ENCODE peak calls at places on chromosomes 3 and 15, in nine cellular contexts. G is body of pancreas; F is SK-MEL-5; C is stimulated activated CD4-positive, alpha-beta T cell treated with anti-CD3 and anti-CD28 coated beads, Interleukin-12 subunit alpha, Interleukin-12 subunit beta, amount 100 ng/mL, for 4 hours; W is MG63; S is CD4-positive, alpha-beta T cell; B is amniotic stem cell; I is AG08396; D is T-helper 1 cell. Y is an unnamed sample.

GRCh38 chr3:149833241-149833640 is 20.2 kb downstream of the RNF13 start:
- DNase-seq in I (no peak), D (no peak), W (no peak), S (no peak), C (no peak), F (no peak), B (no peak), G (no peak), Y (no peak)

GRCh38 chr15:76285241-76285825 is 25.9 kb downstream of the ETFA start:
- DNase-seq in W (no peak), F (peak), C (no peak), I (peak), S (no peak), D (no peak), G (no peak), B (no peak), Y (no peak)

GRCh38 chr3:111585214-111585613 is 9.9 kb downstream of the ZBED2 start:
- DNase-seq in I (no peak), D (no peak), S (no peak), G (no peak), W (no peak), F (no peak), C (no peak), B (no peak), Y (no peak)

GRCh38 chr3:158770254-158771017 is 31.4 kb upstream of the MFSD1 start:
- DNase-seq in D (no peak), C (no peak), I (peak), W (peak), G (no peak), F (no peak), S (no peak), B (no peak), Y (peak)

GRCh38 chr3:31695280-31696008 is 162.7 kb downstream of the STT3B start:
- DNase-seq in C (peak), S (peak), I (no peak), B (no peak), G (peak), W (no peak), D (peak), F (peak), Y (no peak)

GRCh38 chr15:91223902-91224301 is 123.8 kb downstream of the SV2B start:
- DNase-seq in F (no peak), G (no peak), C (no peak), W (no peak), I (no peak), D (no peak), B (no peak), S (no peak), Y (no peak)

GRCh38 chr3:197482001-197482400 is 73.8 kb downstream of the BDH1 start:
- DNase-seq in I (no peak), W (no peak), C (no peak), G (no peak), S (no peak), D (no peak), B (no peak), F (no peak), Y (no peak)

GRCh38 chr3:61669676-61670299 is 108.4 kb downstream of the PTPRG start:
- DNase-seq in G (no peak), F (no peak), D (no peak), I (no peak), W (peak), C (no peak), B (no peak), S (no peak), Y (no peak)

GRCh38 chr3:102182162-102182561 is 252.7 kb upstream of the ZPLD1 start:
- DNase-seq in G (peak), S (no peak), I (no peak), C (no peak), F (no peak), D (no peak), W (no peak), B (no peak), Y (no peak)

GRCh38 chr3:150293401-150294001 is 114.6 kb upstream of the TSC22D2 start:
- DNase-seq in C (no peak), W (no peak), F (no peak), B (peak), I (peak), S (no peak), D (no peak), G (no peak), Y (peak)

GRCh38 chr3:99645277-99646106 is 7.1 kb downstream of the COL8A1 start:
- DNase-seq in I (peak), D (no peak), F (peak), B (no peak), C (no peak), S (no peak), W (peak), G (no peak), Y (peak)

GRCh38 chr3:170467007-170467406 is 48.3 kb downstream of the CLDN11 start:
- DNase-seq in C (no peak), B (no peak), F (no peak), G (no peak), I (no peak), D (no peak), W (no peak), S (no peak), Y (no peak)

GRCh38 chr15:55685292-55685691 is 57.7 kb downstream of the PRTG start:
- DNase-seq in G (no peak), I (no peak), S (no peak), D (no peak), B (no peak), C (no peak), F (no peak), W (no peak), Y (no peak)

GRCh38 chr3:117736851-117737250 is 1027.3 kb downstream of the TUSC7 start:
- DNase-seq in B (no peak), W (no peak), G (no peak), C (no peak), D (no peak), S (no peak), F (no peak), I (no peak), Y (no peak)

GRCh38 chr3:43031490-43032216 is 52.5 kb downstream of the GASK1A start:
- DNase-seq in I (no peak), G (no peak), W (no peak), B (no peak), C (no peak), S (no peak), F (no peak), D (no peak), Y (no peak)

GRCh38 chr3:107227091-107227490 is 150.1 kb upstream of the CCDC54 start:
- DNase-seq in F (no peak), G (no peak), S (no peak), I (no peak), D (no peak), C (no peak), B (no peak), W (peak), Y (no peak)

GRCh38 chr3:170419301-170420087 is 826 bp downstream of the CLDN11 start:
- DNase-seq in F (no peak), W (no peak), S (no peak), C (no peak), D (no peak), G (no peak), B (no peak), I (no peak), Y (no peak)

GRCh38 chr3:133997871-133998635 is 31.7 kb downstream of the SLCO2A1 start:
- DNase-seq in I (no peak), W (no peak), G (no peak), C (no peak), F (no peak), D (no peak), B (no peak), S (no peak), Y (no peak)

GRCh38 chr3:139127101-139127500 is 82.4 kb upstream of the PRR23C start:
- DNase-seq in S (no peak), I (peak), D (no peak), W (peak), G (no peak), F (peak), B (no peak), C (no peak), Y (peak)

GRCh38 chr3:188111002-188111584 is 42.9 kb upstream of the LPP start:
- DNase-seq in W (no peak), C (no peak), D (no peak), F (no peak), I (no peak), G (no peak), B (no peak), S (no peak), Y (no peak)

GRCh38 chr3:101300073-101300472 is 20.3 kb downstream of the IMPG2 start:
- DNase-seq in I (no peak), W (no peak), B (no peak), F (no peak), S (no peak), D (no peak), G (no peak), C (no peak), Y (no peak)

GRCh38 chr3:116440196-116440595 is 5.1 kb downstream of the LSAMP start:
- DNase-seq in F (no peak), B (no peak), D (no peak), S (no peak), W (peak), C (no peak), I (peak), G (no peak), Y (peak)

GRCh38 chr3:66572938-66573710 is 72.3 kb upstream of the LRIG1 start:
- DNase-seq in S (no peak), C (no peak), G (peak), W (no peak), B (no peak), I (no peak), D (no peak), F (peak), Y (no peak)

GRCh38 chr3:183300996-183301562 is 48.0 kb downstream of the B3GNT5 start:
- DNase-seq in D (no peak), B (no peak), W (no peak), I (no peak), G (no peak), S (no peak), F (no peak), C (no peak), Y (no peak)

GRCh38 chr3:46464326-46465195 is at the start of gene LTF:
- DNase-seq in D (no peak), G (no peak), C (no peak), S (no peak), I (no peak), F (no peak), B (no peak), W (no peak), Y (no peak)

GRCh38 chr3:195809291-195809785 is 2.4 kb downstream of the MUC4 start:
- DNase-seq in C (no peak), I (no peak), F (no peak), G (no peak), B (no peak), S (no peak), W (no peak), D (no peak), Y (no peak)

GRCh38 chr3:114721209-114721608 is 425.9 kb downstream of the ZBTB20 start:
- DNase-seq in S (no peak), I (no peak), F (no peak), W (no peak), D (no peak), C (no peak), B (no peak), G (no peak), Y (no peak)